ENCODE peak calls at places on chromosomes 13 and 19, in four cellular contexts. B is NCI-H1417, Y is BJ, A is SW 1271. F is an unnamed sample.

GRCh38 chr13:44300895-44301638 is 72.6 kb upstream of the SERP2 start:
- DNase-seq in Y (peak), A (peak), B (no peak), F (peak)

GRCh38 chr13:97369269-97369893 is 64.6 kb upstream of the RAP2A start:
- DNase-seq in A (peak), B (peak), Y (no peak), F (peak)

GRCh38 chr19:56476671-56477428 is at the start of gene ZNF667:
- DNase-seq in B (no peak), Y (no peak), A (peak), F (no peak)

GRCh38 chr13:95118541-95119324 is 182.5 kb downstream of the ABCC4 start:
- DNase-seq in A (no peak), B (no peak), Y (no peak), F (no peak)

GRCh38 chr13:42852102-42852501 is 70.7 kb downstream of the FAM216B start:
- DNase-seq in Y (no peak), B (no peak), A (no peak), F (no peak)

GRCh38 chr19:17687857-17688784 is at the start of gene UNC13A:
- DNase-seq in B (peak), Y (no peak), A (no peak), F (peak)

GRCh38 chr13:26025196-26025595 is 26.6 kb downstream of the SHISA2 start:
- DNase-seq in Y (no peak), A (no peak), B (no peak), F (no peak)

GRCh38 chr19:39426170-39426569 is 9.6 kb downstream of the RPS16 start:
- DNase-seq in A (no peak), Y (no peak), B (no peak), F (no peak)

GRCh38 chr19:47094557-47095517 is 18.7 kb downstream of the ZC3H4 start:
- DNase-seq in B (no peak), A (no peak), Y (no peak), F (peak)

GRCh38 chr19:38395381-38396127 is 7.1 kb downstream of the SPRED3 start:
- DNase-seq in Y (no peak), B (no peak), A (no peak), F (peak)

GRCh38 chr19:39913682-39914333 is 20.6 kb downstream of the FCGBP start:
- DNase-seq in Y (no peak), B (no peak), A (no peak), F (no peak)

GRCh38 chr19:1355258-1355973 is 28.3 kb upstream of the NDUFS7 start:
- DNase-seq in Y (no peak), B (peak), A (no peak), F (no peak)

GRCh38 chr13:59318320-59318930 is 845.3 kb downstream of the DIAPH3 start:
- DNase-seq in B (peak), A (peak), Y (no peak), F (no peak)

GRCh38 chr13:102902789-102903347 is 57.0 kb downstream of the ERCC5 start:
- DNase-seq in A (no peak), B (no peak), Y (no peak), F (no peak)

GRCh38 chr13:98222081-98222554 is 45.0 kb upstream of the RNF113B start:
- DNase-seq in B (no peak), Y (no peak), A (no peak), F (no peak)

GRCh38 chr19:54439174-54439851 is 9.7 kb upstream of the LENG8 start:
- DNase-seq in A (no peak), Y (no peak), B (no peak), F (no peak)

F was measured in GM06990.